ENCODE peak calls at places on chromosomes 16 and 17, in six cellular contexts. C is activated CD8-positive, alpha-beta T cell treated with anti-CD3 and anti-CD28 coated beads, Interleukin-2, amount 10 ng/mL, durations not matched to agents 7 days and 5 days; O is progenitor cell of endocrine pancreas; S is lower lobe of right lung; X is MCF 10A; F is NCI-H1105. A is an unnamed sample.

GRCh38 chr17:1959871-1960569 is 65.1 kb downstream of the RTN4RL1 start:
- DNase-seq in S (no peak), X (no peak), F (no peak), O (no peak), C (no peak), A (no peak)

GRCh38 chr17:330993-331701 is 21.5 kb downstream of the RPH3AL start:
- DNase-seq in C (peak), X (no peak), F (no peak), S (no peak), O (no peak), A (peak)

GRCh38 chr16:20875358-20875656 is 24.9 kb downstream of the DCUN1D3 start:
- DNase-seq in C (no peak), O (no peak), X (no peak), S (no peak), F (no peak), A (no peak)

GRCh38 chr17:72702998-72703397 is 389.5 kb downstream of the SLC39A11 start:
- DNase-seq in F (no peak), S (no peak), C (no peak), X (peak), O (no peak), A (no peak)

GRCh38 chr16:662597-662996 is 5.3 kb upstream of the RHOT2 start:
- DNase-seq in F (no peak), X (no peak), S (no peak), O (no peak), C (no peak), A (no peak)

GRCh38 chr17:49404371-49404770 is 10.3 kb downstream of the PHB1 start:
- DNase-seq in O (no peak), S (no peak), C (peak), F (no peak), X (no peak), A (no peak)

GRCh38 chr16:11743308-11744074 is 834 bp upstream of the TXNDC11 start:
- DNase-seq in S (peak), O (no peak), X (peak), C (peak), F (no peak), A (no peak)

GRCh38 chr16:10938321-10938720 is 3.9 kb downstream of the DEXI start:
- DNase-seq in O (no peak), C (peak), F (no peak), X (no peak), S (no peak), A (no peak)

GRCh38 chr16:52861614-52862022 is 191.1 kb downstream of the CHD9NB start:
- DNase-seq in O (peak), S (no peak), C (no peak), X (peak), F (peak), A (peak)

GRCh38 chr17:9346296-9346926 is 229.2 kb downstream of the STX8 start:
- DNase-seq in O (no peak), F (no peak), X (no peak), S (no peak), C (no peak), A (no peak)

GRCh38 chr16:74736531-74737157 is 36.0 kb upstream of the MLKL start:
- DNase-seq in O (no peak), S (no peak), F (no peak), X (no peak), C (no peak), A (peak)

GRCh38 chr17:60665602-60666001 is 12.0 kb upstream of the BCAS3 start:
- DNase-seq in O (no peak), F (no peak), S (no peak), X (no peak), C (no peak), A (no peak)

GRCh38 chr16:73152731-73153130 is 104.8 kb upstream of the ZFHX3 start:
- DNase-seq in F (no peak), X (no peak), C (no peak), S (no peak), O (peak), A (peak)

GRCh38 chr16:18832613-18833012 is 31.3 kb upstream of the ARL6IP1 start:
- DNase-seq in X (no peak), O (no peak), C (no peak), F (no peak), S (no peak), A (no peak)

GRCh38 chr16:56667581-56668571 is at the start of gene MT1G:
- DNase-seq in C (peak), F (no peak), O (no peak), X (no peak), S (peak), A (no peak)

GRCh38 chr16:79716645-79717323 is 116.2 kb upstream of the MAF start:
- DNase-seq in O (no peak), C (no peak), S (no peak), X (no peak), F (no peak), A (no peak)

GRCh38 chr17:73591278-73592078 is 52.8 kb downstream of the SDK2 start:
- DNase-seq in S (no peak), O (no peak), F (no peak), X (no peak), C (peak), A (no peak)

GRCh38 chr16:70598937-70599503 is 47.3 kb upstream of the IL34 start:
- DNase-seq in X (no peak), O (no peak), C (no peak), S (no peak), F (no peak), A (no peak)

GRCh38 chr16:380837-381787 is 666 bp downstream of the PGAP6 start:
- DNase-seq in X (no peak), O (no peak), S (peak), F (no peak), C (no peak), A (no peak)

GRCh38 chr16:31868164-31868563 is 5.4 kb upstream of the ZNF267 start:
- DNase-seq in X (no peak), O (no peak), C (no peak), F (no peak), S (no peak), A (no peak)

GRCh38 chr16:46885960-46886763 is 2.0 kb downstream of the GPT2 start:
- DNase-seq in O (no peak), S (no peak), X (peak), F (no peak), C (no peak), A (peak)

GRCh38 chr16:66250686-66251405 is 115.6 kb upstream of the CDH5 start:
- DNase-seq in X (peak), C (no peak), S (peak), F (no peak), O (no peak), A (peak)

GRCh38 chr16:84031556-84031955 is 11.0 kb downstream of the SLC38A8 start:
- DNase-seq in X (no peak), F (no peak), C (no peak), S (no peak), O (no peak), A (no peak)

GRCh38 chr16:10992112-10992511 is 47.7 kb downstream of the CLEC16A start:
- DNase-seq in O (no peak), C (no peak), F (no peak), X (no peak), S (no peak), A (no peak)

A was measured in mesendoderm.